ENCODE peak calls at places on chromosome 3, in five cellular contexts. One of them, this sample, is unnamed.

GRCh38 chr3:196988241-196989029 is 19.8 kb upstream of the PIGZ start:
- DNase-seq in A549: no peak
- DNase-seq in brain microvascular endothelial cell: no peak
- DNase-seq in HL-60: peak
- DNase-seq in PC-9: no peak
- DNase-seq in this sample: no peak

GRCh38 chr3:100107227-100107626 is 7.1 kb downstream of the FILIP1L start:
- DNase-seq in A549: no peak
- DNase-seq in brain microvascular endothelial cell: no peak
- DNase-seq in HL-60: no peak
- DNase-seq in PC-9: peak
- DNase-seq in this sample: no peak

GRCh38 chr3:142904639-142905441 is 16.0 kb upstream of the PCOLCE2 start:
- DNase-seq in A549: no peak
- DNase-seq in brain microvascular endothelial cell: no peak
- DNase-seq in HL-60: peak
- DNase-seq in PC-9: peak
- DNase-seq in this sample: no peak

GRCh38 chr3:122957707-122958210 is 69.8 kb downstream of the SEMA5B start:
- DNase-seq in A549: no peak
- DNase-seq in brain microvascular endothelial cell: no peak
- DNase-seq in HL-60: no peak
- DNase-seq in PC-9: no peak
- DNase-seq in this sample: no peak

GRCh38 chr3:155921486-155921885 is 51.0 kb downstream of the GMPS start:
- DNase-seq in A549: no peak
- DNase-seq in brain microvascular endothelial cell: no peak
- DNase-seq in HL-60: no peak
- DNase-seq in PC-9: no peak
- DNase-seq in this sample: no peak

GRCh38 chr3:159443266-159443665 is 545.4 kb upstream of the IL12A start:
- DNase-seq in A549: no peak
- DNase-seq in brain microvascular endothelial cell: no peak
- DNase-seq in HL-60: no peak
- DNase-seq in PC-9: no peak
- DNase-seq in this sample: no peak

GRCh38 chr3:104553121-104553520 is 813.6 kb upstream of the ALCAM start:
- DNase-seq in A549: no peak
- DNase-seq in brain microvascular endothelial cell: no peak
- DNase-seq in HL-60: no peak
- DNase-seq in PC-9: no peak
- DNase-seq in this sample: no peak

GRCh38 chr3:150078983-150079739 is 108.5 kb upstream of the PFN2 start:
- DNase-seq in A549: no peak
- DNase-seq in brain microvascular endothelial cell: peak
- DNase-seq in HL-60: no peak
- DNase-seq in PC-9: no peak
- DNase-seq in this sample: peak

GRCh38 chr3:49785565-49786356 is 581 bp downstream of the IP6K1 start:
- DNase-seq in A549: no peak
- DNase-seq in brain microvascular endothelial cell: no peak
- DNase-seq in HL-60: no peak
- DNase-seq in PC-9: no peak
- DNase-seq in this sample: no peak

GRCh38 chr3:132721479-132722164 is 587 bp downstream of the NPHP3 start:
- DNase-seq in A549: peak
- DNase-seq in brain microvascular endothelial cell: peak
- DNase-seq in HL-60: peak
- DNase-seq in PC-9: no peak
- DNase-seq in this sample: peak
- TF ChIP-seq CTCF in A549: no peak
- TF ChIP-seq CTCF in brain microvascular endothelial cell: peak
- TF ChIP-seq CTCF in HL-60: no peak
- TF ChIP-seq CTCF in PC-9: peak
- TF ChIP-seq CTCF in this sample: no peak

GRCh38 chr3:195117978-195118581 is 152.9 kb downstream of the XXYLT1 start:
- DNase-seq in A549: no peak
- DNase-seq in brain microvascular endothelial cell: peak
- DNase-seq in HL-60: no peak
- DNase-seq in PC-9: peak
- DNase-seq in this sample: no peak
- TF ChIP-seq CTCF in A549: no peak
- TF ChIP-seq CTCF in brain microvascular endothelial cell: peak
- TF ChIP-seq CTCF in HL-60: peak
- TF ChIP-seq CTCF in PC-9: peak
- TF ChIP-seq CTCF in this sample: peak

GRCh38 chr3:58528629-58529028 is 8.4 kb downstream of the ACOX2 start:
- DNase-seq in A549: no peak
- DNase-seq in brain microvascular endothelial cell: no peak
- DNase-seq in HL-60: no peak
- DNase-seq in PC-9: no peak
- DNase-seq in this sample: no peak

GRCh38 chr3:58531555-58531954 is 5.4 kb downstream of the ACOX2 start:
- DNase-seq in A549: no peak
- DNase-seq in brain microvascular endothelial cell: no peak
- DNase-seq in HL-60: no peak
- DNase-seq in PC-9: no peak
- DNase-seq in this sample: no peak

GRCh38 chr3:58530354-58530865 is 6.6 kb downstream of the ACOX2 start:
- DNase-seq in A549: no peak
- DNase-seq in brain microvascular endothelial cell: no peak
- DNase-seq in HL-60: no peak
- DNase-seq in PC-9: no peak
- DNase-seq in this sample: no peak

GRCh38 chr3:58531956-58532355 is 5.0 kb downstream of the ACOX2 start:
- DNase-seq in A549: no peak
- DNase-seq in brain microvascular endothelial cell: no peak
- DNase-seq in HL-60: no peak
- DNase-seq in PC-9: no peak
- DNase-seq in this sample: no peak

DNA sequence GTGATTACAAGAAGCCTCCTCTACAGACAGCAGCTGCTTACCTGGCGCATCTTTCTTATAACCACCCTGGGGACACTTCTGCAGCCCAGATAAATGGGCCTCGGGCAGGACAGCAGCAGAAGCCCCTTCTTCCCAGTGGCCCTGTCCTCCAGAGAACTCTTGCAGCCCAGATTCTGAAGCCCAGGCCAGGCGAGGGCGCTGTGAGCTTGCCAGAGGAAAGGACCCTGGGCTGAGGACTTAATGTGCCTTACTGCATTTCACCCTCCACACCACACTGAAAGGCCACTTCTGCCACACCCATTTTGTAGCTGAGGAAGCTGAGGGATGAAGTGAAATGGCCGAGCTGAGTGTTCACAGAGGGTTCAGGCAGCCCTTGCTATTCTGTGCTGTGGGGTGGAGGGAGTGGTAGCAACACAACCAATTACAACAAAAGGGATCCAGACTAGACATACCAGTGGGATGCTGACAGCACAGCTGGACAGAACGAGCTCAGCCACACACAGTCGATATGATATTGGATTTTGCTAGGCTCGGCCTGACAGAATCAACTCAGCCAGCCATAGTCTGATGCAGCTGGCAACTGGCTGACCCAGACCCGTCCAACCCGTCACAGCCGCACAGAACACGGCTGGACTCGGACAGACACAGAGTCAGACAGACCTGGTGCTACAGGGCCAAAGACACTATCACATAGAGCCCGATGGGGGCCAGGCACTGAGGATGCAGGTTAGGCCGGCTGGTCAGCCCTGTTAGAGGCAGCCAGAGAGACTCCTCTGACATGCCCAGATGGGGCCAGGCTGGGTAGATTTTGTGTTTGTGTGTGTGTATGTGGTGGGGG is 7.3 kb downstream of the ACOX2 start:
- DNase-seq in A549: no peak
- DNase-seq in brain microvascular endothelial cell: no peak
- DNase-seq in HL-60: peak
- DNase-seq in PC-9: no peak
- DNase-seq in this sample: peak
- TF ChIP-seq CTCF in A549: peak
- TF ChIP-seq CTCF in brain microvascular endothelial cell: peak
- TF ChIP-seq CTCF in HL-60: no peak
- TF ChIP-seq CTCF in PC-9: no peak
- TF ChIP-seq CTCF in this sample: peak

DNA sequence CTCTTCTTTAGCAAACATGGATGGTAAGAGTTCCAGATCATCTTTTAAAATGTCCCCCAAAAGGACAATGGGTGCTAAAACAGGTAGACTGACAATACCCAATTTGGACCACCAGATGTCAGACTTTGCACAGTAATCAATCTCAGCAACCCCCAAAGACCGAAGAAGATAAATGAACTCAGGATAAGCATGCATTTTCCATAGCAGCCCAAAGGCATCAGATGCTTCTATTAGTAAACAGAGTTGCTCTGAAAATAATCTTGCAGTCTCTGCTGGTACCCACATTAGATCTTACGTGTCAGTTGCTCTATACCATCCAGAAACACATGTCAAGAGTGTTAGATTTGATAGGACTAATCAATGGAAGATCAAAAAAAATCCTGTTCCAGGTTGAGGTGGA is 20.6 kb downstream of the MYH15 start:
- DNase-seq in A549: peak
- DNase-seq in brain microvascular endothelial cell: peak
- DNase-seq in HL-60: peak
- DNase-seq in PC-9: peak
- DNase-seq in this sample: peak
- TF ChIP-seq CTCF in A549: peak
- TF ChIP-seq CTCF in brain microvascular endothelial cell: peak
- TF ChIP-seq CTCF in HL-60: peak
- TF ChIP-seq CTCF in PC-9: peak
- TF ChIP-seq CTCF in this sample: peak

GRCh38 chr3:161914703-161915102 is 418.1 kb downstream of the OTOL1 start:
- DNase-seq in A549: no peak
- DNase-seq in brain microvascular endothelial cell: peak
- DNase-seq in HL-60: no peak
- DNase-seq in PC-9: no peak
- DNase-seq in this sample: peak
- TF ChIP-seq CTCF in A549: peak
- TF ChIP-seq CTCF in brain microvascular endothelial cell: peak
- TF ChIP-seq CTCF in HL-60: no peak
- TF ChIP-seq CTCF in PC-9: no peak
- TF ChIP-seq CTCF in this sample: peak

This sample was measured in nephron progenitor cell.